ENCODE peak calls at places on chromosomes 13 and 19, in six cellular contexts. W, X, T, V, P and S are unnamed samples.

GRCh38 chr19:14112051-14112808 is 5.3 kb downstream of the PRKACA start:
- DNase-seq in W (no peak), X (no peak), T (no peak), V (peak), P (no peak), S (no peak)

GRCh38 chr13:47250141-47250540 is 353.3 kb upstream of the HTR2A start:
- DNase-seq in W (no peak), X (peak), T (no peak), V (no peak), P (no peak), S (no peak)

GRCh38 chr13:42548731-42549554 is 25.0 kb upstream of the TNFSF11 start:
- DNase-seq in W (peak), X (no peak), T (no peak), V (no peak), P (no peak), S (no peak)

GRCh38 chr13:32639502-32640105 is 53.4 kb downstream of the PDS5B start:
- DNase-seq in W (peak), X (no peak), T (no peak), V (peak), P (peak), S (peak)

GRCh38 chr19:40229484-40229883 is 3.0 kb upstream of the CCNP start:
- DNase-seq in W (no peak), X (peak), T (peak), V (no peak), P (no peak), S (peak)

GRCh38 chr13:65892859-65893258 is 1337.3 kb downstream of the PCDH9 start:
- DNase-seq in W (no peak), X (no peak), T (no peak), V (no peak), P (no peak), S (no peak)

GRCh38 chr19:803686-804418 is 6.6 kb downstream of the PTBP1 start:
- DNase-seq in W (no peak), X (no peak), T (no peak), V (no peak), P (no peak), S (no peak)

GRCh38 chr19:28242317-28242927 is 970.5 kb downstream of the UQCRFS1 start:
- DNase-seq in W (no peak), X (no peak), T (peak), V (no peak), P (no peak), S (peak)

GRCh38 chr13:45258339-45258685 is 57.5 kb upstream of the KCTD4 start:
- DNase-seq in W (peak), X (no peak), T (no peak), V (no peak), P (no peak), S (no peak)

GRCh38 chr19:48689438-48689837 is 6.3 kb upstream of the FUT2 start:
- DNase-seq in W (no peak), X (no peak), T (no peak), V (no peak), P (no peak), S (no peak)

GRCh38 chr13:94073006-94073744 is 406.3 kb downstream of the DCT start:
- DNase-seq in W (no peak), X (peak), T (no peak), V (no peak), P (no peak), S (no peak)

GRCh38 chr13:109180905-109181425 is 551.6 kb downstream of the MYO16 start:
- DNase-seq in W (no peak), X (peak), T (peak), V (no peak), P (no peak), S (no peak)